ENCODE peak calls at places on chromosomes 13 and 19, in seven cellular contexts. One of them, this sample, is unnamed.

GRCh38 chr13:98622926-98623325 is 46.0 kb upstream of the STK24 start:
- DNase-seq in HCT116: no peak
- DNase-seq in SK-N-SH: peak
- DNase-seq in MM.1S: no peak
- DNase-seq in neural progenitor cell: no peak
- DNase-seq in GM23248: no peak
- DNase-seq in PC-3: no peak
- DNase-seq in this sample: no peak

GRCh38 chr19:40266111-40266510 is 19.0 kb downstream of the AKT2 start:
- DNase-seq in HCT116: no peak
- DNase-seq in SK-N-SH: no peak
- DNase-seq in MM.1S: no peak
- DNase-seq in neural progenitor cell: no peak
- DNase-seq in GM23248: no peak
- DNase-seq in PC-3: no peak
- DNase-seq in this sample: no peak

GRCh38 chr19:29001006-29001921 is 211.7 kb downstream of the UQCRFS1 start:
- DNase-seq in HCT116: no peak
- DNase-seq in SK-N-SH: no peak
- DNase-seq in MM.1S: no peak
- DNase-seq in neural progenitor cell: no peak
- DNase-seq in GM23248: peak
- DNase-seq in PC-3: no peak
- DNase-seq in this sample: no peak

GRCh38 chr19:42091300-42092266 is 15.6 kb downstream of the ZNF574 start:
- DNase-seq in HCT116: no peak
- DNase-seq in SK-N-SH: peak
- DNase-seq in MM.1S: no peak
- DNase-seq in neural progenitor cell: no peak
- DNase-seq in GM23248: peak
- DNase-seq in PC-3: peak
- DNase-seq in this sample: no peak

GRCh38 chr19:49817964-49818690 is at the start of gene MED25:
- DNase-seq in HCT116: peak
- DNase-seq in SK-N-SH: peak
- DNase-seq in MM.1S: peak
- DNase-seq in neural progenitor cell: peak
- DNase-seq in GM23248: peak
- DNase-seq in PC-3: peak
- DNase-seq in this sample: peak

GRCh38 chr13:28297341-28297740 is 159.0 kb downstream of the PAN3 start:
- DNase-seq in HCT116: no peak
- DNase-seq in SK-N-SH: no peak
- DNase-seq in MM.1S: no peak
- DNase-seq in neural progenitor cell: peak
- DNase-seq in GM23248: no peak
- DNase-seq in PC-3: no peak
- DNase-seq in this sample: no peak

GRCh38 chr19:49976496-49976895 is 15.5 kb upstream of the SIGLEC11 start:
- DNase-seq in HCT116: no peak
- DNase-seq in SK-N-SH: no peak
- DNase-seq in MM.1S: no peak
- DNase-seq in neural progenitor cell: no peak
- DNase-seq in GM23248: peak
- DNase-seq in PC-3: no peak
- DNase-seq in this sample: no peak

GRCh38 chr19:49592486-49593232 is 1.7 kb downstream of the PRR12 start:
- DNase-seq in HCT116: no peak
- DNase-seq in SK-N-SH: no peak
- DNase-seq in MM.1S: no peak
- DNase-seq in neural progenitor cell: peak
- DNase-seq in GM23248: peak
- DNase-seq in PC-3: peak
- DNase-seq in this sample: peak

GRCh38 chr19:28466107-28467045 is 746.6 kb downstream of the UQCRFS1 start:
- DNase-seq in HCT116: no peak
- DNase-seq in SK-N-SH: peak
- DNase-seq in MM.1S: peak
- DNase-seq in neural progenitor cell: peak
- DNase-seq in GM23248: peak
- DNase-seq in PC-3: peak
- DNase-seq in this sample: peak

GRCh38 chr19:42255766-42256750 is 1.1 kb upstream of the ERF start:
- DNase-seq in HCT116: no peak
- DNase-seq in SK-N-SH: peak
- DNase-seq in MM.1S: peak
- DNase-seq in neural progenitor cell: peak
- DNase-seq in GM23248: peak
- DNase-seq in PC-3: peak
- DNase-seq in this sample: no peak

GRCh38 chr19:16363133-16363851 is 38.7 kb downstream of the KLF2 start:
- DNase-seq in HCT116: no peak
- DNase-seq in SK-N-SH: no peak
- DNase-seq in MM.1S: no peak
- DNase-seq in neural progenitor cell: no peak
- DNase-seq in GM23248: no peak
- DNase-seq in PC-3: no peak
- DNase-seq in this sample: no peak

GRCh38 chr13:77811981-77812380 is 106.7 kb downstream of the EDNRB start:
- DNase-seq in HCT116: no peak
- DNase-seq in SK-N-SH: no peak
- DNase-seq in MM.1S: no peak
- DNase-seq in neural progenitor cell: no peak
- DNase-seq in GM23248: no peak
- DNase-seq in PC-3: no peak
- DNase-seq in this sample: no peak

GRCh38 chr13:95233026-95233635 is 68.1 kb downstream of the ABCC4 start:
- DNase-seq in HCT116: no peak
- DNase-seq in SK-N-SH: peak
- DNase-seq in MM.1S: no peak
- DNase-seq in neural progenitor cell: no peak
- DNase-seq in GM23248: no peak
- DNase-seq in PC-3: no peak
- DNase-seq in this sample: no peak

GRCh38 chr13:113962386-113962785 is 11.5 kb downstream of the C13orf46 start:
- DNase-seq in HCT116: no peak
- DNase-seq in SK-N-SH: no peak
- DNase-seq in MM.1S: no peak
- DNase-seq in neural progenitor cell: no peak
- DNase-seq in GM23248: peak
- DNase-seq in PC-3: no peak
- DNase-seq in this sample: no peak

GRCh38 chr13:99689955-99690354 is 188.7 kb downstream of the TM9SF2 start:
- DNase-seq in HCT116: no peak
- DNase-seq in SK-N-SH: no peak
- DNase-seq in MM.1S: no peak
- DNase-seq in neural progenitor cell: peak
- DNase-seq in GM23248: no peak
- DNase-seq in PC-3: no peak
- DNase-seq in this sample: no peak

GRCh38 chr13:20149762-20150161 is 11.1 kb downstream of the GJA3 start:
- DNase-seq in HCT116: no peak
- DNase-seq in SK-N-SH: no peak
- DNase-seq in MM.1S: no peak
- DNase-seq in neural progenitor cell: no peak
- DNase-seq in GM23248: no peak
- DNase-seq in PC-3: no peak
- DNase-seq in this sample: no peak

GRCh38 chr13:28501547-28501946 is 6.6 kb upstream of the FLT1 start:
- DNase-seq in HCT116: no peak
- DNase-seq in SK-N-SH: no peak
- DNase-seq in MM.1S: no peak
- DNase-seq in neural progenitor cell: no peak
- DNase-seq in GM23248: no peak
- DNase-seq in PC-3: no peak
- DNase-seq in this sample: no peak

GRCh38 chr13:20332361-20333096 is 100.4 kb upstream of the GJB6 start:
- DNase-seq in HCT116: no peak
- DNase-seq in SK-N-SH: no peak
- DNase-seq in MM.1S: no peak
- DNase-seq in neural progenitor cell: no peak
- DNase-seq in GM23248: peak
- DNase-seq in PC-3: no peak
- DNase-seq in this sample: no peak

GRCh38 chr13:37599509-37599908 is 941 bp upstream of the POSTN start:
- DNase-seq in HCT116: no peak
- DNase-seq in SK-N-SH: no peak
- DNase-seq in MM.1S: no peak
- DNase-seq in neural progenitor cell: no peak
- DNase-seq in GM23248: no peak
- DNase-seq in PC-3: no peak
- DNase-seq in this sample: no peak

GRCh38 chr13:100298116-100298681 is 209.3 kb downstream of the PCCA start:
- DNase-seq in HCT116: no peak
- DNase-seq in SK-N-SH: no peak
- DNase-seq in MM.1S: no peak
- DNase-seq in neural progenitor cell: no peak
- DNase-seq in GM23248: no peak
- DNase-seq in PC-3: no peak
- DNase-seq in this sample: no peak

GRCh38 chr13:50893211-50893852 is 16.3 kb upstream of the RNASEH2B start:
- DNase-seq in HCT116: no peak
- DNase-seq in SK-N-SH: peak
- DNase-seq in MM.1S: peak
- DNase-seq in neural progenitor cell: no peak
- DNase-seq in GM23248: peak
- DNase-seq in PC-3: no peak
- DNase-seq in this sample: peak

GRCh38 chr13:74891610-74892009 is 590.4 kb downstream of the TBC1D4 start:
- DNase-seq in HCT116: no peak
- DNase-seq in SK-N-SH: no peak
- DNase-seq in MM.1S: no peak
- DNase-seq in neural progenitor cell: no peak
- DNase-seq in GM23248: peak
- DNase-seq in PC-3: peak
- DNase-seq in this sample: no peak

GRCh38 chr19:35005256-35005977 is 5.3 kb downstream of the GRAMD1A start:
- DNase-seq in HCT116: no peak
- DNase-seq in SK-N-SH: no peak
- DNase-seq in MM.1S: no peak
- DNase-seq in neural progenitor cell: no peak
- DNase-seq in GM23248: no peak
- DNase-seq in PC-3: no peak
- DNase-seq in this sample: no peak

GRCh38 chr19:33060586-33060985 is 4.1 kb downstream of the RHPN2 start:
- DNase-seq in HCT116: no peak
- DNase-seq in SK-N-SH: no peak
- DNase-seq in MM.1S: no peak
- DNase-seq in neural progenitor cell: no peak
- DNase-seq in GM23248: no peak
- DNase-seq in PC-3: no peak
- DNase-seq in this sample: no peak
- H3K4me2 ChIP-seq in HCT116: peak
- H3K4me2 ChIP-seq in SK-N-SH: no peak
- H3K4me2 ChIP-seq in MM.1S: no peak
- H3K4me2 ChIP-seq in neural progenitor cell: no peak
- H3K4me2 ChIP-seq in GM23248: no peak
- H3K4me2 ChIP-seq in PC-3: no peak
- H3K4me2 ChIP-seq in this sample: no peak

GRCh38 chr19:5542665-5543064 is 25.1 kb downstream of the TINCR start:
- DNase-seq in HCT116: no peak
- DNase-seq in SK-N-SH: peak
- DNase-seq in MM.1S: no peak
- DNase-seq in neural progenitor cell: peak
- DNase-seq in GM23248: no peak
- DNase-seq in PC-3: no peak
- DNase-seq in this sample: no peak

GRCh38 chr19:5545984-5546383 is 21.8 kb downstream of the TINCR start:
- DNase-seq in HCT116: no peak
- DNase-seq in SK-N-SH: no peak
- DNase-seq in MM.1S: no peak
- DNase-seq in neural progenitor cell: no peak
- DNase-seq in GM23248: peak
- DNase-seq in PC-3: no peak
- DNase-seq in this sample: no peak

GRCh38 chr19:5545051-5545450 is 22.7 kb downstream of the TINCR start:
- DNase-seq in HCT116: no peak
- DNase-seq in SK-N-SH: no peak
- DNase-seq in MM.1S: no peak
- DNase-seq in neural progenitor cell: no peak
- DNase-seq in GM23248: no peak
- DNase-seq in PC-3: no peak
- DNase-seq in this sample: no peak

GRCh38 chr19:5547881-5548280 is 19.9 kb downstream of the TINCR start:
- DNase-seq in HCT116: no peak
- DNase-seq in SK-N-SH: peak
- DNase-seq in MM.1S: peak
- DNase-seq in neural progenitor cell: peak
- DNase-seq in GM23248: peak
- DNase-seq in PC-3: peak
- DNase-seq in this sample: peak
- TF ChIP-seq EZH2phosphoT487 in HCT116: no peak
- TF ChIP-seq EZH2phosphoT487 in SK-N-SH: no peak
- TF ChIP-seq EZH2phosphoT487 in MM.1S: no peak
- TF ChIP-seq EZH2phosphoT487 in neural progenitor cell: no peak
- TF ChIP-seq EZH2phosphoT487 in GM23248: no peak
- TF ChIP-seq EZH2phosphoT487 in PC-3: no peak
- TF ChIP-seq EZH2phosphoT487 in this sample: no peak

GRCh38 chr19:47093841-47094240 is 19.7 kb downstream of the ZC3H4 start:
- DNase-seq in HCT116: no peak
- DNase-seq in SK-N-SH: no peak
- DNase-seq in MM.1S: no peak
- DNase-seq in neural progenitor cell: no peak
- DNase-seq in GM23248: peak
- DNase-seq in PC-3: no peak
- DNase-seq in this sample: no peak
- H3K4me2 ChIP-seq in HCT116: no peak
- H3K4me2 ChIP-seq in SK-N-SH: no peak
- H3K4me2 ChIP-seq in MM.1S: no peak
- H3K4me2 ChIP-seq in neural progenitor cell: no peak
- H3K4me2 ChIP-seq in GM23248: no peak
- H3K4me2 ChIP-seq in PC-3: no peak
- H3K4me2 ChIP-seq in this sample: no peak

DNA sequence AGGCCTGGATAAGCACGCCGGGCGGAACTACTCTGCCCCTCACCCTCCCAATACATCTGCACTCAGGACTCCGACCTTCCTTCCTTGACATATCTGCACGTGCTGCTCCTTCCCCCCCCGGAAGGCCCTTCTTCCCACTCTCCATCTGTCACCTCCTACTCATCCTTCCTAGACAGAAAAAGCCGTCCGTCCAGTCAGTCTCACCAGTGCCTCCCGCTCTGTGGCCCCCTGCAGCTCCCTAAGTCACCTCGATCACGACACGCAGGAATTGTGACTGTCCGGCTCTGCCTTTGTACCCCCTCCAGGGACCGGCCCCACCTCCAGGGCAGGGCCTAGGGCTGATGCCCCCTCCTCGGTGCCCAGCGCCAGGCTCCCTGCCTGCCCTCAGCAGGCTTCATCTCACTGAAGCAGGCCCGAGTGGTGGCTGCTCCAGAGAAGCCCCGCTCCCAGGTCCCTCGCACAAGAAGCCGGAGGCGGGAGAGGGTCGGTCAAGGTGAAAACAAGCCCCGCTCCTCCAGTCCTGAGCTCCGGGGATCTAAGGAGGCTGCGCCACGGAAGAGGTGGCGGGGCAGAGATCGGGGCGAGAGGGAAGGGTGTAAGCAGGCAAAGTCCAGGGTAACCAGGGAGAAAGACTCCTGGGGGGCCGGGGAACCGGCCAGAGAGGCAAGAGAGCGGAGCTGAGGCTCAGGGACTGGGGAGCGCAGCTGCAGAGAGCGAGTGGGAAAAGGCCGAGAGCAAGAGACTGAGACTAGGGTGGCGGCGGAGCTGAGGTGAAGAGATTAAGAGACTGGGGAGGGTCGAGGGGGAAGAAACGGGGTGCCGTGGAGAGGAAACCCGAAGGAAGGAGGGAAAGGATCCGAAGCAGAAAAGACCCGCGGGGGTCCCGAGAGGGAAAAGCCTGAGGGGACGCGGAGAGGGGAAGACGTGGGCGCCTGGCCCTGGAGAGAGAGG is 1.1 kb downstream of the PPP6R1 start:
- DNase-seq in HCT116: no peak
- DNase-seq in SK-N-SH: peak
- DNase-seq in MM.1S: peak
- DNase-seq in neural progenitor cell: peak
- DNase-seq in GM23248: peak
- DNase-seq in PC-3: peak
- DNase-seq in this sample: peak
- TF ChIP-seq EZH2phosphoT487 in HCT116: no peak
- TF ChIP-seq EZH2phosphoT487 in SK-N-SH: no peak
- TF ChIP-seq EZH2phosphoT487 in MM.1S: no peak
- TF ChIP-seq EZH2phosphoT487 in neural progenitor cell: no peak
- TF ChIP-seq EZH2phosphoT487 in GM23248: no peak
- TF ChIP-seq EZH2phosphoT487 in PC-3: no peak
- TF ChIP-seq EZH2phosphoT487 in this sample: no peak

This sample was measured in OCI-LY7.